ENCODE peak calls at places on chromosome 14, in five cellular contexts. D, T, O, C and V are unnamed samples.

GRCh38 chr14:74963705-74964271 is 8.4 kb upstream of the PGF start:
- DNase-seq in D (no peak), T (no peak), O (no peak), C (peak), V (no peak)

GRCh38 chr14:90576581-90576980 is 179.8 kb downstream of the CALM1 start:
- DNase-seq in D (no peak), T (no peak), O (no peak), C (peak), V (no peak)

GRCh38 chr14:99777956-99778355 is 15.3 kb upstream of the EML1 start:
- DNase-seq in D (no peak), T (no peak), O (no peak), C (no peak), V (no peak)

GRCh38 chr14:77186911-77187648 is 5.5 kb downstream of the TMEM63C start:
- DNase-seq in D (peak), T (peak), O (no peak), C (peak), V (no peak)

GRCh38 chr14:92266216-92266615 is 56.7 kb upstream of the SLC24A4 start:
- DNase-seq in D (no peak), T (no peak), O (no peak), C (no peak), V (no peak)

GRCh38 chr14:90842726-90843125 is 26.5 kb upstream of the TTC7B start:
- DNase-seq in D (no peak), T (no peak), O (peak), C (peak), V (no peak)

GRCh38 chr14:37595809-37596595 is 573 bp downstream of the TTC6 start:
- DNase-seq in D (peak), T (peak), O (peak), C (no peak), V (peak)

GRCh38 chr14:60101801-60102200 is 10.1 kb downstream of the PCNX4 start:
- DNase-seq in D (no peak), T (no peak), O (no peak), C (no peak), V (no peak)

GRCh38 chr14:77344597-77344996 is 23.8 kb downstream of the GSTZ1 start:
- DNase-seq in D (no peak), T (no peak), O (no peak), C (no peak), V (no peak)

GRCh38 chr14:101527987-101528386 is 33.3 kb upstream of the DIO3 start:
- DNase-seq in D (no peak), T (no peak), O (no peak), C (no peak), V (no peak)

GRCh38 chr14:59463773-59464650 is 1.2 kb downstream of the GPR135 start:
- DNase-seq in D (no peak), T (peak), O (no peak), C (peak), V (no peak)

GRCh38 chr14:105448706-105449111 is 25.9 kb upstream of the CRIP2 start:
- DNase-seq in D (peak), T (peak), O (peak), C (peak), V (no peak)

GRCh38 chr14:68137704-68138619 is 318.4 kb downstream of the RAD51B start:
- DNase-seq in D (peak), T (peak), O (peak), C (peak), V (no peak)
- TF ChIP-seq CTCF in D (no peak), T (no peak), O (no peak), C (no peak), V (no peak)

GRCh38 chr14:21833836-21834235 is 160.2 kb upstream of the OR4E1 start:
- DNase-seq in D (no peak), T (no peak), O (no peak), C (no peak), V (no peak)
- TF ChIP-seq CTCF in D (no peak), T (no peak), O (no peak), C (no peak), V (no peak)

GRCh38 chr14:58276208-58276607 is 22.1 kb upstream of the ARID4A start:
- DNase-seq in D (no peak), T (no peak), O (no peak), C (no peak), V (no peak)

GRCh38 chr14:58280954-58281787 is 17.2 kb upstream of the ARID4A start:
- DNase-seq in D (peak), T (no peak), O (peak), C (peak), V (peak)

GRCh38 chr14:58281969-58282368 is 16.4 kb upstream of the ARID4A start:
- DNase-seq in D (no peak), T (no peak), O (no peak), C (no peak), V (no peak)

GRCh38 chr14:58275527-58276190 is 22.7 kb upstream of the ARID4A start:
- DNase-seq in D (no peak), T (no peak), O (no peak), C (no peak), V (no peak)

GRCh38 chr14:58278177-58278576 is 20.2 kb upstream of the ARID4A start:
- DNase-seq in D (no peak), T (no peak), O (no peak), C (no peak), V (no peak)
- TF ChIP-seq CTCF in D (no peak), T (no peak), O (no peak), C (no peak), V (no peak)

DNA sequence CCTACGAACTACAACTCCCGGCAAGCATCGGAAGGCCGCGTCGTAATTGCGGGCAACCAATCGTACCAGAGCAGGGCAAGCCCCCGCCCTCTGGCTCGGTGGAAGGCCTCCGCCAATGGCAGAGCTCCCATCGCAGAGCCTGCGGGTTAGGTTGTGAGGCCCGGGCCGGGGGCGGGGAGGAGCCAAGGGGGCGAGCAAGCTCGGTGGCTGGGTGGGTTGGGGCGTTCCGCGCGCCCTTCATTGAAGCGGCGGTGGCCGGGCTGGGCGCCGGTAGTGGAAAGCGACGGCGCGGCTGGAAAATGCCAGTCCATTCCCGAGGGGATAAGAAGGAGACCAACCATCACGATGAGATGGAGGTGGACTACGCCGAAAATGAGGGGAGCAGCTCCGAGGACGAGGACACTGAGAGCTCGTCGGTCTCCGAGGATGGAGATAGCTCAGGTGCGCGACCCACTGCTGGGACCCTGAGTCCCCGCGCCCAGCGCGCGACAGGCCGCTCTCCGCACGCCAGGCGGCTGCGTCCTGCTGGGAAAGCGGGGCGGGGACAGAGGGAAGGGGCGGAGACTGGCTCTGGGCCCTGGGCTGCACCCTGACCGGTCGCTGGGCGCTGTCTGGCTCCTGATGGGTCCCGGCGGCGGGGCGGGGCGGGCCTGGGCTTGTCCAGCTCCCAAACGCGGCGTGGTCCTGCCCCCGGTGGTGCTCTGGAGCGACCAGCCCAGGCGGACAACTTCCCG is at the start of gene BRMS1L:
- DNase-seq in D (peak), T (peak), O (peak), C (peak), V (peak)
- TF ChIP-seq CTCF in D (no peak), T (no peak), O (no peak), C (no peak), V (no peak)

GRCh38 chr14:25039933-25040332 is 10.0 kb downstream of the STXBP6 start:
- DNase-seq in D (no peak), T (no peak), O (no peak), C (no peak), V (no peak)

GRCh38 chr14:25041898-25042297 is 8.0 kb downstream of the STXBP6 start:
- DNase-seq in D (no peak), T (no peak), O (no peak), C (no peak), V (no peak)

GRCh38 chr14:25044299-25044698 is 5.6 kb downstream of the STXBP6 start:
- DNase-seq in D (no peak), T (no peak), O (no peak), C (no peak), V (no peak)

GRCh38 chr14:25041484-25041883 is 8.5 kb downstream of the STXBP6 start:
- DNase-seq in D (no peak), T (no peak), O (no peak), C (no peak), V (no peak)

GRCh38 chr14:25042362-25043299 is 7.3 kb downstream of the STXBP6 start:
- DNase-seq in D (no peak), T (peak), O (peak), C (peak), V (peak)
- TF ChIP-seq CTCF in D (no peak), T (no peak), O (no peak), C (peak), V (peak)

DNA sequence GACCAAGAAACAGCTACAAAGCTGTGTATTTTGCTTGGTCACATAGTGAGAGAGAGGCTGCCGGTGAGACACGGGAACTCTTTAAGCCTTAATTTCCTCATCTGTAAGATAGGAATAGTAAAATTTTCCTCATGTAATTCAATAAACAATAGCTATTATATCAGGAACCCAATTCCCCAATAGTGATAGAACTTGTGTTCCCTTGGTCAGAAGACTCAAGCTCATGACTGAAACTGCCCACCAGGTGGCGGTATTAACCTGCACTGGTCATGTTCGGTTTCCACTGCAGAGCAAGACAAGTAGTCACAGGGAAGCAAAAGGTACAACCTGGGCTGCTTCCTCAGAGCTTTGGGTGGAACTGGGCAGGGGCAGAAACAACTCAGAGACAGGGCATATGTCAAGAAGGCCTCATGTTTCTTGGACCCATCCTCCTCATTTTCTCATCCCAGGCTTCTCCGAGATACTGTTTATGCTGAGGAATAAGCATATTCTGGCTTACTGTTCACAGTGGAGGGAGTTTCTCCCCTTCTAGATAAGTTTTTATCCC is 4.2 kb upstream of the AJUBA start:
- DNase-seq in D (peak), T (peak), O (peak), C (peak), V (peak)
- TF ChIP-seq CTCF in D (peak), T (peak), O (peak), C (peak), V (peak)